ENCODE peak calls at places on chromosomes 5 and 9, in four cellular contexts. M is GM23338, A is H1, R is hepatocyte. L is an unnamed sample.

GRCh38 chr5:33745101-33745770 is 146.6 kb downstream of the ADAMTS12 start:
- DNase-seq in M (no peak), A (no peak), R (no peak), L (no peak)

GRCh38 chr5:145752947-145753346 is 82.2 kb downstream of the PRELID2 start:
- DNase-seq in M (no peak), A (no peak), R (peak), L (peak)

GRCh38 chr9:94950733-94951590 is 224.5 kb downstream of the AOPEP start:
- DNase-seq in M (no peak), A (no peak), R (no peak), L (peak)

GRCh38 chr5:83567741-83568530 is 96.4 kb downstream of the VCAN start:
- DNase-seq in M (no peak), A (no peak), R (no peak), L (peak)

GRCh38 chr9:123216387-123216786 is 52.0 kb downstream of the STRBP start:
- DNase-seq in M (no peak), A (no peak), R (no peak), L (peak)

GRCh38 chr9:22173959-22174358 is 164.9 kb upstream of the CDKN2B start:
- DNase-seq in M (no peak), A (no peak), R (no peak), L (no peak)

GRCh38 chr5:91301459-91301858 is 81.7 kb downstream of the ARRDC3 start:
- DNase-seq in M (no peak), A (no peak), R (peak), L (no peak)

GRCh38 chr5:148091991-148092964 is 28.5 kb downstream of the SPINK5 start:
- DNase-seq in M (no peak), A (no peak), R (no peak), L (peak)

GRCh38 chr9:132116583-132116982 is 36.9 kb upstream of the MED27 start:
- DNase-seq in M (no peak), A (no peak), R (no peak), L (no peak)

GRCh38 chr5:157575096-157575872 is at the start of gene ADAM19:
- DNase-seq in M (peak), A (peak), R (peak), L (peak)

GRCh38 chr9:128254855-128255759 is 20.7 kb downstream of the GOLGA2 start:
- DNase-seq in M (peak), A (peak), R (peak), L (no peak)

GRCh38 chr5:143155445-143155844 is 248.0 kb downstream of the NR3C1 start:
- DNase-seq in M (no peak), A (no peak), R (no peak), L (no peak)

GRCh38 chr5:35852084-35852734 is 4.5 kb upstream of the IL7R start:
- DNase-seq in M (no peak), A (no peak), R (no peak), L (no peak)

GRCh38 chr9:130997925-130998595 is 10.9 kb upstream of the LAMC3 start:
- DNase-seq in M (peak), A (peak), R (peak), L (peak)

GRCh38 chr9:35723908-35724307 is 8.1 kb downstream of the TLN1 start:
- DNase-seq in M (no peak), A (no peak), R (no peak), L (no peak)

GRCh38 chr5:139391570-139392323 is 2.0 kb upstream of the MZB1 start:
- DNase-seq in M (peak), A (peak), R (no peak), L (no peak)

GRCh38 chr5:139388198-139388821 is 1.4 kb downstream of the MZB1 start:
- DNase-seq in M (peak), A (no peak), R (peak), L (no peak)

GRCh38 chr5:139390639-139391569 is 1.2 kb upstream of the MZB1 start:
- DNase-seq in M (no peak), A (no peak), R (no peak), L (no peak)

GRCh38 chr5:139387611-139388197 is 2.0 kb downstream of the MZB1 start:
- DNase-seq in M (no peak), A (no peak), R (no peak), L (no peak)

GRCh38 chr5:139389701-139390638 is at the start of gene MZB1:
- DNase-seq in M (no peak), A (no peak), R (no peak), L (no peak)
- H3K4me2 ChIP-seq in M (peak), A (no peak), R (no peak), L (no peak)

DNA sequence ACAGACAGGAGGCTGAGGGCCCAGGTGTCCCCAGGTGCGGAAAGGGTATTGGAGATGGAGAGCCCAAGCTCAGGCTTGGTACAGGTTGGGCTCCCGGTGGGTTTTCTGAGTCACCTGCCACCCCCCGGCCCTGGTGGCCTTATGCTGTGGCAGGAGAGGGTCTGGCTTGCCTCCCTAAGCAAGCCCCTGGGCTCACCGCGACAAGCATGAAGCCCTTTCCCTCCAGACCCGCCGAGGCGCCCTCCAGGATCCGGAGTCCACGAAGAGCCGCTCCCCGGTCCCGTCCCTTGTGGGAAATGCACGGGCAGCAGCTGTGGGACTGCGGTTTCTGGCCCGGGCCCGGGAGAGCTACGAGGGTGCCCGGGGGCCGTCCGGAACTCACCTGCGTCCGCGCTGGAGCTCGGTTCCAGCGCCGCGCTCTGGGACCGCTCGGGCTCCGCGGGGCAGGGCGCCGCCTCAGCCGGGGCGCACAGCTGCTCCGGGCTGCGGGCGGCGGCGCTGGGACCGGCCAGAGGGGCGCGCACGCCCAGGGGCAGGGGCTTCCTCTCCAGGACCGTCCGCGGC is 767 bp downstream of the SAPCD2 start:
- DNase-seq in M (peak), A (no peak), R (no peak), L (no peak)
- TF ChIP-seq EZH2 in M (no peak), A (no peak), R (no peak), L (no peak)

GRCh38 chr5:96502247-96502646 is 69.2 kb upstream of the PCSK1 start:
- DNase-seq in M (no peak), A (no peak), R (no peak), L (no peak)
- H3K4me2 ChIP-seq in M (no peak), A (no peak), R (no peak), L (no peak)

GRCh38 chr9:99828417-99829176 is 6.9 kb downstream of the NR4A3 start:
- DNase-seq in M (peak), A (peak), R (peak), L (no peak)
- TF ChIP-seq EZH2 in M (peak), A (peak), R (peak), L (peak)

DNA sequence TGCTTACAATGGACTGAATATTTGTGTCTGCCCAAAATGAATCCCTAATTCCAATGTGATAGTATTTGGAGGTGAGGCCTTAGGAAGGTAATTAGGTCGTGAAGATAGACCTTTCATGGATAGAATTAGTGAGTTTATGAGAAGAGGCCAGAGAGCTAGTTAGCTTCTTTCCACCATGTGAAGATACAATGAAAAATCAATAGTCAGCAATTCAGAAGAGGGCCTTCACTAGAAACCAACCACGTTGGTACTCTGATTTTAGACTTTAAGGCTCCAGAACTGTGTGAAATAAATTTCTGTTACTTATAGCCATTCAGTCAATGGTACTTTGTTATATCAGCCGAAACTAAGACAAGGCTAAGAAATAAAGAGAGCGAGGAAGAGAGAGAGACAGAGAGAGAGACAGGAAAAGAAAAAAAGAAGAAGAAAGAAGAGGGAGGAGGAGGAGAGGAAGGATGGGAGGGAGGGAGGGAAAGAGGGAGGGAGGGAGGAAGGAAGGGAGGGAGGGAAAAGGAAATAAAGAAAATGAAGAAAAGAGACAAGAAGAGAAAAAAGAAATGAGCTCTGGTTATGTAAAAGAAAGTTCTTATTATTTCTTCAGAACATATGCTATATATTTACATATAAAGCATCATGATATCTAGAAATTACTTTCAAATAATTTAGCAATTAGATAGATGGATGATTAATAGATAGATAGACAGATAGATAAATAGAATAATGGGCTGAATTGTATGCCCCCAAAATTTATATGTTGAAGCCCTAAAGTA is 1725.3 kb downstream of the EFNA5 start:
- DNase-seq in M (no peak), A (no peak), R (no peak), L (no peak)
- H3K4me2 ChIP-seq in M (no peak), A (no peak), R (no peak), L (no peak)

GRCh38 chr5:120228262-120229031 is 235.7 kb upstream of the PRR16 start:
- DNase-seq in M (peak), A (no peak), R (no peak), L (peak)

GRCh38 chr5:120236360-120236759 is 227.7 kb upstream of the PRR16 start:
- DNase-seq in M (no peak), A (no peak), R (no peak), L (no peak)

GRCh38 chr5:120229036-120229435 is 235.1 kb upstream of the PRR16 start:
- DNase-seq in M (no peak), A (no peak), R (no peak), L (no peak)

GRCh38 chr5:120231563-120231962 is 232.5 kb upstream of the PRR16 start:
- DNase-seq in M (no peak), A (no peak), R (no peak), L (no peak)
- TF ChIP-seq EZH2 in M (no peak), A (no peak), R (no peak), L (no peak)

L was measured in astrocyte.